ENCODE peak calls at places on chromosomes 2 and 18, in six cellular contexts. Q is NCI-H1417, J is endothelial cell, M is tibial nerve, T is aorta, Z is left lobe of liver. K is an unnamed sample.

GRCh38 chr18:68722807-68723206 is 7.9 kb upstream of the TMX3 start:
- DNase-seq in Q (no peak), J (no peak), M (no peak), T (no peak), Z (no peak), K (no peak)

GRCh38 chr18:67730884-67731283 is 214.4 kb upstream of the DSEL start:
- DNase-seq in Q (no peak), J (no peak), M (no peak), T (no peak), Z (no peak), K (no peak)

GRCh38 chr2:64650722-64651338 is 2.9 kb downstream of the SERTAD2 start:
- DNase-seq in Q (no peak), J (no peak), M (no peak), T (no peak), Z (peak), K (no peak)

GRCh38 chr18:6542296-6542695 is 127.6 kb upstream of the L3MBTL4 start:
- DNase-seq in Q (no peak), J (no peak), M (no peak), T (no peak), Z (no peak), K (no peak)

GRCh38 chr2:148966432-148966758 is 72.1 kb upstream of the LYPD6B start:
- DNase-seq in Q (no peak), J (no peak), M (no peak), T (no peak), Z (no peak), K (no peak)

GRCh38 chr18:2847341-2848144 is 737 bp downstream of the EMILIN2 start:
- DNase-seq in Q (no peak), J (peak), M (no peak), T (peak), Z (peak), K (peak)

GRCh38 chr2:28950941-28951630 is 30.0 kb upstream of the TOGARAM2 start:
- DNase-seq in Q (no peak), J (no peak), M (no peak), T (no peak), Z (no peak), K (no peak)

GRCh38 chr2:146124741-146125140 is 1604.8 kb upstream of the ZEB2 start:
- DNase-seq in Q (no peak), J (no peak), M (no peak), T (no peak), Z (no peak), K (no peak)

GRCh38 chr18:75592527-75592926 is 165.0 kb upstream of the SMIM21 start:
- DNase-seq in Q (no peak), J (no peak), M (no peak), T (no peak), Z (no peak), K (no peak)

GRCh38 chr18:75809392-75809791 is 381.9 kb upstream of the SMIM21 start:
- DNase-seq in Q (no peak), J (no peak), M (no peak), T (no peak), Z (no peak), K (no peak)

GRCh38 chr2:15912203-15912602 is 28.1 kb upstream of the MYCN start:
- DNase-seq in Q (no peak), J (no peak), M (peak), T (no peak), Z (no peak), K (peak)

GRCh38 chr2:99974275-99974674 is 168.1 kb downstream of the AFF3 start:
- DNase-seq in Q (peak), J (no peak), M (no peak), T (no peak), Z (no peak), K (no peak)

GRCh38 chr2:166092889-166093288 is 34.9 kb downstream of the SCN1A start:
- DNase-seq in Q (no peak), J (no peak), M (no peak), T (no peak), Z (no peak), K (no peak)

GRCh38 chr2:66495788-66496640 is 61.1 kb downstream of the MEIS1 start:
- DNase-seq in Q (peak), J (no peak), M (no peak), T (peak), Z (peak), K (peak)